ENCODE peak calls at places on chromosomes 11 and 22, in ten cellular contexts. Y is posterior vena cava; D is H9; F is CD8-positive, alpha-beta T cell; V is NCI-H1105 treated with DMSO at 0.1 percent for 48 hours; O is RWPE1; B is neural progenitor cell; Q is germinal center; L is heart left ventricle; J is NCI-H2171. E is an unnamed sample.

GRCh38 chr11:10275714-10276113 is 18.3 kb downstream of the SBF2 start:
- DNase-seq in D (no peak), Y (no peak), B (no peak), Q (no peak), F (no peak), L (no peak), J (no peak), V (no peak), O (peak), E (no peak)

GRCh38 chr22:46578251-46578823 is 40.9 kb upstream of the CELSR1 start:
- DNase-seq in L (peak), O (no peak), Q (no peak), Y (peak), D (peak), V (no peak), F (no peak), B (no peak), J (no peak), E (no peak)

GRCh38 chr11:61158691-61159381 is 2.4 kb downstream of the VPS37C start:
- DNase-seq in F (no peak), L (no peak), D (no peak), O (no peak), Y (no peak), V (no peak), B (no peak), J (no peak), Q (no peak), E (peak)

GRCh38 chr22:25134028-25134427 is 65.6 kb upstream of the CRYBB3 start:
- DNase-seq in D (no peak), J (no peak), Q (no peak), F (no peak), O (peak), B (no peak), V (peak), L (no peak), Y (no peak), E (no peak)

GRCh38 chr22:27880778-27881394 is 38.2 kb downstream of the PITPNB start:
- DNase-seq in L (no peak), V (peak), Q (peak), B (peak), O (peak), D (no peak), Y (no peak), F (no peak), J (peak), E (peak)

GRCh38 chr22:44305455-44305854 is 7.3 kb downstream of the SHISAL1 start:
- DNase-seq in F (no peak), V (no peak), O (no peak), Q (no peak), Y (no peak), L (no peak), B (no peak), D (no peak), J (no peak), E (no peak)

GRCh38 chr11:117634756-117635593 is 162.0 kb downstream of the DSCAML1 start:
- DNase-seq in F (no peak), J (no peak), V (no peak), L (no peak), O (no peak), B (no peak), Y (peak), Q (no peak), D (no peak), E (no peak)

GRCh38 chr11:34105957-34106504 is 602 bp downstream of the NAT10 start:
- DNase-seq in D (no peak), F (no peak), B (no peak), Q (no peak), L (no peak), Y (no peak), J (no peak), V (no peak), O (peak), E (no peak)

GRCh38 chr11:100205926-100206325 is 481.2 kb upstream of the ARHGAP42 start:
- DNase-seq in O (no peak), Q (no peak), V (no peak), L (no peak), Y (no peak), B (no peak), J (no peak), F (no peak), D (no peak), E (no peak)

GRCh38 chr22:37796079-37796478 is 11.7 kb upstream of the GCAT start:
- DNase-seq in B (no peak), J (no peak), F (no peak), D (no peak), O (no peak), L (no peak), V (no peak), Y (no peak), Q (no peak), E (no peak)

GRCh38 chr11:74398244-74399159 is at the start of gene PGM2L1:
- DNase-seq in J (peak), Y (peak), B (peak), F (peak), O (peak), Q (peak), D (peak), L (peak), V (peak), E (peak)

GRCh38 chr11:46063138-46063537 is 58.1 kb downstream of the PHF21A start:
- DNase-seq in O (no peak), D (no peak), Q (no peak), J (no peak), V (no peak), L (no peak), B (no peak), Y (no peak), F (no peak), E (no peak)

GRCh38 chr11:74566386-74566960 is 25.9 kb upstream of the POLD3 start:
- DNase-seq in J (no peak), O (no peak), V (no peak), L (no peak), F (no peak), B (no peak), Q (no peak), Y (no peak), D (no peak), E (no peak)